ENCODE peak calls at places on chromosome 6, in five cellular contexts. O is globus pallidus, I is sigmoid colon, P is fibroblast of lung, M is mucosa of gallbladder. N is an unnamed sample.

GRCh38 chr6:139577991-139578604 is 203.7 kb upstream of the CITED2 start:
- DNase-seq in O (no peak), I (no peak), P (peak; percentile 94), M (no peak), N (no peak)

GRCh38 chr6:72646604-72647485 is 25.0 kb downstream of the KCNQ5 start:
- DNase-seq in O (no peak), I (no peak), P (no peak), M (no peak), N (no peak)

GRCh38 chr6:36296240-36296639 is 26.4 kb downstream of the PNPLA1 start:
- DNase-seq in O (no peak), I (no peak), P (peak; percentile 22), M (no peak), N (no peak)

GRCh38 chr6:33344771-33345697 is 27.5 kb upstream of the ZBTB22 start:
- DNase-seq in O (peak; percentile 47), I (peak; percentile 86), P (peak; percentile 93), M (peak; percentile 61), N (peak; percentile 88)

GRCh38 chr6:139644821-139645220 is 270.4 kb upstream of the CITED2 start:
- DNase-seq in O (no peak), I (peak; percentile 76), P (peak; percentile 74), M (peak; percentile 52), N (peak; percentile 20)

GRCh38 chr6:26351544-26351953 is 13.4 kb upstream of the BTN3A2 start:
- DNase-seq in O (no peak), I (no peak), P (peak; percentile 98), M (no peak), N (no peak)

GRCh38 chr6:128554302-128554701 is 33.9 kb upstream of the PTPRK start:
- DNase-seq in O (peak; percentile 46), I (no peak), P (peak; percentile 32), M (no peak), N (no peak)

GRCh38 chr6:42088101-42088591 is 37.8 kb downstream of the TAF8 start:
- DNase-seq in O (no peak), I (no peak), P (peak; percentile 58), M (peak; percentile 70), N (no peak)

GRCh38 chr6:119764927-119765681 is 415.5 kb upstream of the MAN1A1 start:
- DNase-seq in O (no peak), I (no peak), P (no peak), M (no peak), N (no peak)

GRCh38 chr6:82144007-82144851 is 103.3 kb downstream of the IBTK start:
- DNase-seq in O (no peak), I (no peak), P (peak; percentile 98), M (peak; percentile 16), N (peak; percentile 15)

GRCh38 chr6:85250586-85251216 is 199.2 kb upstream of the NT5E start:
- DNase-seq in O (no peak), I (no peak), P (no peak), M (no peak), N (no peak)

GRCh38 chr6:113060664-113061063 is 713.5 kb downstream of the RFPL4B start:
- DNase-seq in O (no peak), I (no peak), P (no peak), M (no peak), N (no peak)

GRCh38 chr6:16477367-16478149 is 239.2 kb downstream of the GMPR start:
- DNase-seq in O (no peak), I (no peak), P (no peak), M (peak; percentile 47), N (no peak)

GRCh38 chr6:24139639-24140038 is 13.6 kb downstream of the NRSN1 start:
- DNase-seq in O (no peak), I (no peak), P (no peak), M (no peak), N (no peak)

GRCh38 chr6:144416773-144417172 is 131.6 kb downstream of the UTRN start:
- DNase-seq in O (no peak), I (no peak), P (no peak), M (no peak), N (no peak)

GRCh38 chr6:10309826-10310405 is 105.0 kb downstream of the TFAP2A start:
- DNase-seq in O (no peak), I (no peak), P (peak; percentile 41), M (no peak), N (no peak)

GRCh38 chr6:53042112-53042511 is 23.1 kb upstream of the FBXO9 start:
- DNase-seq in O (no peak), I (no peak), P (peak; percentile 96), M (no peak), N (no peak)

GRCh38 chr6:47187883-47188587 is 121.7 kb downstream of the TNFRSF21 start:
- DNase-seq in O (no peak), I (no peak), P (peak; percentile 41), M (peak; percentile 41), N (no peak)

GRCh38 chr6:20476501-20477043 is 57.7 kb upstream of the CDKAL1 start:
- DNase-seq in O (no peak), I (no peak), P (no peak), M (no peak), N (no peak)

GRCh38 chr6:47483853-47484546 is 6.4 kb downstream of the CD2AP start:
- DNase-seq in O (no peak), I (no peak), P (peak; percentile 87), M (no peak), N (no peak)

GRCh38 chr6:169046483-169047192 is 207.0 kb downstream of the THBS2 start:
- DNase-seq in O (no peak), I (no peak), P (peak; percentile 55), M (no peak), N (no peak)

GRCh38 chr6:21738180-21739094 is 144.9 kb downstream of the SOX4 start:
- DNase-seq in O (no peak), I (no peak), P (peak; percentile 45), M (peak; percentile 28), N (no peak)

GRCh38 chr6:133953634-133954415 is 801 bp downstream of the TBPL1 start:
- DNase-seq in O (peak; percentile 24), I (no peak), P (no peak), M (no peak), N (no peak)

GRCh38 chr6:144582939-144583613 is 297.9 kb downstream of the UTRN start:
- DNase-seq in O (peak; percentile 22), I (peak; percentile 66), P (peak; percentile 39), M (peak; percentile 19), N (peak; percentile 8)

GRCh38 chr6:127273499-127273898 is 6.8 kb downstream of the RNF146 start:
- DNase-seq in O (no peak), I (no peak), P (no peak), M (no peak), N (no peak)

GRCh38 chr6:88177961-88178464 is 11.9 kb upstream of the CNR1 start:
- DNase-seq in O (no peak), I (no peak), P (peak; percentile 17), M (peak; percentile 37), N (no peak)

N was measured in cerebellar cortex.